ENCODE peak calls at places on chromosome 2, in four cellular contexts. F, X, M and H are unnamed samples. For H3K79me1, the result is how much of the 10 kb centered on the place peaks cover.

GRCh38 chr2:23803965-23804542 is 122.9 kb downstream of the ATAD2B start:
- DNase-seq in F (peak), X (no peak), M (peak), H (peak)

GRCh38 chr2:102064679-102065674 is 73.2 kb downstream of the IL1R2 start:
- DNase-seq in F (peak), X (no peak), M (no peak), H (no peak)

GRCh38 chr2:42545714-42546390 is 22.6 kb upstream of the MTA3 start:
- DNase-seq in F (no peak), X (peak), M (peak), H (peak)

GRCh38 chr2:197209742-197210408 is 100.7 kb downstream of the ANKRD44 start:
- DNase-seq in F (no peak), X (no peak), M (no peak), H (peak)

GRCh38 chr2:71646028-71646427 is 192.7 kb downstream of the DYSF start:
- DNase-seq in F (peak), X (no peak), M (no peak), H (no peak)

GRCh38 chr2:75896779-75897366 is 186.2 kb upstream of the GCFC2 start:
- DNase-seq in F (no peak), X (no peak), M (peak), H (peak)

GRCh38 chr2:11043245-11043644 is 112.0 kb upstream of the SLC66A3 start:
- DNase-seq in F (no peak), X (peak), M (no peak), H (no peak)

GRCh38 chr2:127085260-127085666 is 21.7 kb downstream of the BIN1 start:
- DNase-seq in F (peak), X (no peak), M (no peak), H (peak)

GRCh38 chr2:71664161-71664560 is 210.8 kb downstream of the DYSF start:
- DNase-seq in F (no peak), X (no peak), M (peak), H (no peak)

GRCh38 chr2:227447606-227448005 is 24.4 kb upstream of the AGFG1 start:
- DNase-seq in F (peak), X (no peak), M (no peak), H (no peak)

GRCh38 chr2:30457316-30457715 is 10.3 kb downstream of the LCLAT1 start:
- DNase-seq in F (no peak), X (no peak), M (no peak), H (no peak)

GRCh38 chr2:85843543-85843942 is 45.2 kb downstream of the ST3GAL5 start:
- DNase-seq in F (no peak), X (peak), M (peak), H (peak)

GRCh38 chr2:12970861-12971260 is 254.1 kb downstream of the TRIB2 start:
- DNase-seq in F (peak), X (no peak), M (no peak), H (no peak)

GRCh38 chr2:154639997-154640396 is 58.5 kb upstream of the KCNJ3 start:
- DNase-seq in F (no peak), X (no peak), M (no peak), H (no peak)

GRCh38 chr2:151638188-151638933 is 95.9 kb downstream of the NEB start:
- DNase-seq in F (no peak), X (no peak), M (no peak), H (no peak)

GRCh38 chr2:75569546-75569945 is 8.8 kb upstream of the EVA1A start:
- DNase-seq in F (no peak), X (no peak), M (no peak), H (no peak)

GRCh38 chr2:226001716-226002115 is 602.2 kb downstream of the NYAP2 start:
- DNase-seq in F (peak), X (no peak), M (no peak), H (no peak)

GRCh38 chr2:69143726-69144360 is 130.9 kb downstream of the ANTXR1 start:
- DNase-seq in F (peak), X (no peak), M (no peak), H (peak)

GRCh38 chr2:1051075-1051474 is 100.4 kb downstream of the SNTG2 start:
- DNase-seq in F (peak), X (no peak), M (no peak), H (peak)

GRCh38 chr2:9220201-9220600 is 13.6 kb downstream of the ASAP2 start:
- DNase-seq in F (no peak), X (no peak), M (no peak), H (no peak)

GRCh38 chr2:60500861-60501260 is 52.6 kb downstream of the BCL11A start:
- DNase-seq in F (no peak), X (no peak), M (no peak), H (no peak)

GRCh38 chr2:190864375-190864774 is 16.2 kb upstream of the GLS start:
- DNase-seq in F (peak), X (no peak), M (no peak), H (no peak)

GRCh38 chr2:23134726-23135125 is 250.3 kb upstream of the KLHL29 start:
- DNase-seq in F (no peak), X (no peak), M (no peak), H (no peak)

GRCh38 chr2:166932032-166932431 is 43.8 kb downstream of the XIRP2 start:
- DNase-seq in F (peak), X (no peak), M (no peak), H (no peak)

GRCh38 chr2:232113821-232114220 is 152.3 kb downstream of the DIS3L2 start:
- DNase-seq in F (peak), X (no peak), M (no peak), H (no peak)

GRCh38 chr2:207231962-207232361 is 66.2 kb upstream of the KLF7 start:
- DNase-seq in F (peak), X (no peak), M (no peak), H (no peak)

GRCh38 chr2:13537771-13538349 is 821.1 kb downstream of the TRIB2 start:
- DNase-seq in F (no peak), X (no peak), M (no peak), H (no peak)

GRCh38 chr2:231545105-231545902 is 15.1 kb upstream of the NMUR1 start:
- DNase-seq in F (peak), X (no peak), M (no peak), H (no peak)

GRCh38 chr2:159285929-159286708 is at the start of gene WDSUB1:
- DNase-seq in F (peak), X (peak), M (peak), H (peak)

GRCh38 chr2:46601328-46601963 is 122.1 kb downstream of the TMEM247 start:
- DNase-seq in F (peak), X (no peak), M (no peak), H (no peak)

GRCh38 chr2:179354739-179355537 is 90.3 kb upstream of the SESTD1 start:
- DNase-seq in F (peak), X (no peak), M (no peak), H (no peak)

GRCh38 chr2:80381666-80382065 is 77.1 kb upstream of the LRRTM1 start:
- DNase-seq in F (no peak), X (no peak), M (no peak), H (no peak)

GRCh38 chr2:177355874-177356273 is 36.7 kb upstream of the AGPS start:
- DNase-seq in F (no peak), X (no peak), M (no peak), H (no peak)

GRCh38 chr2:186629245-186629996 is 39.6 kb downstream of the ITGAV start:
- DNase-seq in F (peak), X (no peak), M (no peak), H (no peak)

GRCh38 chr2:233247744-233248143 is 3.7 kb upstream of the ATG16L1 start:
- DNase-seq in F (peak), X (no peak), M (no peak), H (peak)

GRCh38 chr2:109280804-109281203 is 151.8 kb downstream of the SH3RF3 start:
- DNase-seq in F (no peak), X (no peak), M (no peak), H (peak)
- H3K79me1 ChIP-seq in F (under half), X (under half), M (under half), H (under half)

DNA sequence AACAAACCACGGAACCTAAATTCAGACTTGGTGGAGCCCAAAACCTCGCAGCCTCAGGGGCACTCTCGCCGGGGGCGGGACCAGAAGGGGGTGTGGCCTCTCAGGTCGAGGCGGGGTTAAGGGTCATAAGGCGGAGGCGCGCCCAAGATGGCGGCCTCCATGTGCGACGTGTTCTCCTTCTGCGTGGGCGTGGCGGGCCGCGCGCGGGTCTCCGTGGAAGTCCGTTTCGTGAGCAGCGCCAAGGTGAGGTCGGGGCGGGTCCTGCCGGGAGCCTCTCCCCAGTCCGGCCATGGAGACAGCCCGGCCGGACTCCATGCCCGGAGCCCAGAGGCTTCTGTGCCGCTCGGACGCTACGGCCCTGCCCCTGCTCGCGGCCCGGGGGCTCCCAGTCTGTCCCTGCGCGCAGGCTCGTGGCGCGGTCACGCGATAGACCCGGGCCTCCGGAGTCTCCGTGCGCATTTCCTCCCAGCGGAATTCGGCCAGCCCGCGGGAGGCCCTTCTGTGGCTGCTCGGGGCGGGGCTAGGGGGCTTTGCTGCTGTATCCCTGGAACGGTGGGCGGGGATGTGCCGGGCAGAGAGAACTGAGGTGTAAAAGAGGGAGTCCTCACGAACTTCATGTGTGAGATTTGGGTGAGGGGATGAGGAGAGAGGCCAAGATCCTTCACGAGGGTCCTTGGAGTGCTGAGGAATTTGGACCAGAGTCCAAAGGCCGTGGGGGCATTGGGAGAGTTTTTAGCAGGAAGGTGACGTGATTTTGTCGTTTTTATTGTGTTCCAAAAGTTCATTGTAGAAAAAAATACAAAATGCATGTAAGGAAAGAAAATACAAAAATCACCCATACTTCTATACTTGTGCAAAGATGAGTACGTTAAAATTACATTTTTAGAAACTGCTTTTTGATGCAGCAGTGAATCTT is at the start of gene SMYD5:
- DNase-seq in F (peak), X (peak), M (peak), H (peak)
- H3K56ac ChIP-seq in F (peak), X (peak), M (no peak), H (peak)

DNA sequence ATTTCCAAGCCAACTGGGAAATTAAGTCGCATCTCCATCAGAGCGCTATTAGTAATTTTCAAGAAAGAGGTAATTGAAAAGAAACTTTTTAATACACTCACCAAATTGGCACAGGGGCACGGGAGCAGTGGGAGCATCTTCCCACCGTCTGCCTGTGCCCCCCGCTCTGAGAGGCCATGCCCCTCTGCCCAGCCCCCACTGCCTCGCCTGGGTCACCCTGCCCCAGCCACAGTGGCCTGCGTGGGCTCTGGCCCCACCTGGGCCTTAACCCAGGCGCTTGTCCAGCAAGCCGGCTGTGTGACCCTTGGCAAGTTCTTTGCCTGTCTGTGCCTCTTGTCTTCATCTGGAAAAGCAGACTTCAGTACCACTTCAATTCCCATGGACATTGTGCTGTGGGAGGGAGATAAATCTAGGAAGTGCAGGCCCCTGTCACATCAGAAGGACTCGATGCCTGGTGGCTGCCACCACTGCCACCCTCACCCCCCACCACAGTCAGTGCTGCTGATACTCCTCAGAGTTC is 31.9 kb downstream of the GLI2 start:
- DNase-seq in F (no peak), X (no peak), M (peak), H (no peak)
- H2BK15ac ChIP-seq in F (peak), X (no peak), M (no peak), H (no peak)

DNA sequence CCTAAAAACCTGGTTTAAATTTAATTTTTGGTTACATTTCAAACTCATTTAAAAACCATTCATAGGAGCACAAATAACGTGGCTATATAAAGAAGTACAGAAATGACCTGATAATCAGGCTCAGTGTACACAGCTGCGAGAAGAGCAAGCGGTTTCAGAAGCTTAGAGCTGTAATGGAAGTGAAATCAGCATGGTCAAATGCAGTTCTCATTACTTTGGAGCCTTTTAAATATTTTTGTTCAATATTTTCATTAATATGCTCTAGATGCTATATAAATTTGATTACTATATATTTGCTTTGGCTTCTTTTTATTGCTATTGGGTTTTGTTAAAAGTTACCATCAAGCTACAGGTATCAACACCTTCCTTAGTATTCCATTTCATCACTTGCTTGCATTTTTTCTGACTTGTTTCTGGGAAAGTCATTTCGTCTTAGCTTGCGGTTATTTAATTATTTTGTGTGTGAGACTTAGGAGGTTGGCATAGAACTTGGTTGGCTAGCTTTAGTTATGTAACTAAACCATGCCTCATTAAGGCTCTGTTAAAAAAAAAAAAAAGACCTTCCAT is 58.7 kb downstream of the AFTPH start:
- DNase-seq in F (no peak), X (no peak), M (no peak), H (no peak)
- H3K79me1 ChIP-seq in F (under half), X (under half), M (under half), H (under half)

DNA sequence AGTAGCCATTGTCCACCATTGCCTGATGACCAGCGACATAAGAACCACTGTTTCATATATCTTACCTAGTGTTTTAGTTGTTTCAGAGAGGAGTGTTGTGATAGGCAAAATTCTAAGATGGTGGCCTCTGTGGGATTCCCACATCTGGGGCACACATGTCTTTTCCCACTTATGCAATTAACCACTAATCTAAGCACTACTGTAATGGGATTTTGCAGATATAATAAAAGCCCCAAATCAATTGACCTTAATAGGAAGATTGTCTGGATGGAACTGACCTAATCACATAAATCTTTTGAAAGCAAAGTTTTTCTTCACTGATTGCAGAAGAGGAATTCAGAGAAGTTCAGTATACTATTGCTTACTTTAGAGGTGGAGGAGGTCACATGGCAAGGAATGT is 469.9 kb downstream of the NUP35 start:
- DNase-seq in F (no peak), X (no peak), M (no peak), H (no peak)
- H3K56ac ChIP-seq in F (no peak), X (no peak), M (no peak), H (no peak)

DNA sequence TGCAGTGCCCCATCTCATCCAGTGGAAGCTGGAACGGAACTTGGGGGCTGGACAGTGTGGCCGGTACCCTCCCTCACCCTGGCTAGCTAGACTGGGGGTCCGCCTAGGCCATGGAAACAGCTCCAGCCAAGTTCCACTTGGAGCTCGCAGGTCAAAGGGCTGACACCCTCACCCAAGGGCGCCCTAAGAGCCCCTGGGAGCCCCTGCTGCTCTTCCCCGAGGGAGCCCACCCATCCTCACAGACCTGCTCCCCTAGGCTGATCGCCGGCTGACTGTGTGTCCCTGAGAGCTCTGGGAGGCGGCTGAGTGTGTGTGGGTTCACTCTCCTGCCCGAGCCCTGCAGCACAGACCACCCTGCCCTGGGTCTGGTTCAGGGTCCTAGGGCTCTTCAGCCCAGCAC is 118.2 kb upstream of the OTOS start:
- DNase-seq in F (no peak), X (no peak), M (no peak), H (no peak)
- H2BK15ac ChIP-seq in F (no peak), X (no peak), M (no peak), H (no peak)

GRCh38 chr2:169141713-169142352 is 72.5 kb downstream of the DHRS9 start:
- DNase-seq in F (peak), X (peak), M (peak), H (peak)

GRCh38 chr2:169143998-169144397 is 74.6 kb downstream of the DHRS9 start:
- DNase-seq in F (no peak), X (no peak), M (no peak), H (no peak)

GRCh38 chr2:169146220-169146619 is 76.9 kb downstream of the DHRS9 start:
- DNase-seq in F (no peak), X (no peak), M (no peak), H (no peak)
- H3K79me1 ChIP-seq in F (under half), X (under half), M (under half), H (under half)

GRCh38 chr2:104250635-104251034 is 603.3 kb upstream of the POU3F3 start:
- DNase-seq in F (no peak), X (no peak), M (no peak), H (no peak)
- H3K56ac ChIP-seq in F (no peak), X (no peak), M (no peak), H (no peak)

GRCh38 chr2:238433300-238433915 is 6.7 kb downstream of the ASB1 start:
- DNase-seq in F (no peak), X (no peak), M (no peak), H (peak)

GRCh38 chr2:238435752-238436096 is 9.0 kb downstream of the ASB1 start:
- DNase-seq in F (no peak), X (no peak), M (no peak), H (no peak)

GRCh38 chr2:238434846-238435751 is 8.4 kb downstream of the ASB1 start:
- DNase-seq in F (no peak), X (no peak), M (no peak), H (no peak)

GRCh38 chr2:238431431-238431830 is 4.7 kb downstream of the ASB1 start:
- DNase-seq in F (no peak), X (no peak), M (no peak), H (no peak)

GRCh38 chr2:238433941-238434845 is 7.5 kb downstream of the ASB1 start:
- DNase-seq in F (peak), X (no peak), M (no peak), H (no peak)
- H2BK15ac ChIP-seq in F (peak), X (no peak), M (no peak), H (no peak)